ENCODE peak calls at places on chromosome 17, in seven cellular contexts. C is heart left ventricle; S is omental fat pad; N is brain microvascular endothelial cell; M is CD8-positive, alpha-beta T cell; B is astrocyte of the spinal cord; X is CD4-positive, alpha-beta T cell. O is an unnamed sample.

GRCh38 chr17:45265823-45266222 is 3.9 kb upstream of the SPATA32 start:
- DNase-seq in S (no peak), C (no peak), B (peak), N (peak), M (no peak), X (no peak), O (no peak)

GRCh38 chr17:69069289-69069688 is 8.6 kb upstream of the ABCA9 start:
- DNase-seq in X (no peak), C (no peak), M (no peak), N (no peak), B (no peak), S (no peak), O (no peak)

GRCh38 chr17:8954339-8954738 is 11.2 kb downstream of the PIK3R5 start:
- DNase-seq in N (no peak), M (peak), X (peak), B (no peak), S (no peak), C (peak), O (peak)

GRCh38 chr17:80259642-80260535 is 763 bp upstream of the RNF213 start:
- DNase-seq in B (peak), C (peak), N (peak), S (no peak), X (peak), M (peak), O (peak)

GRCh38 chr17:45849536-45849990 is 4.9 kb downstream of the SPPL2C start:
- DNase-seq in B (no peak), X (no peak), S (no peak), N (no peak), C (no peak), M (no peak), O (no peak)

GRCh38 chr17:54353789-54354525 is 531.2 kb downstream of the KIF2B start:
- DNase-seq in X (no peak), N (no peak), B (no peak), M (no peak), S (no peak), C (no peak), O (no peak)

GRCh38 chr17:33291248-33292183 is 1.6 kb downstream of the ASIC2 start:
- DNase-seq in S (no peak), C (no peak), B (peak), M (no peak), N (no peak), X (no peak), O (peak)

GRCh38 chr17:32496348-32497078 is 9.7 kb downstream of the CDK5R1 start:
- DNase-seq in X (no peak), M (no peak), N (peak), B (peak), C (peak), S (no peak), O (no peak)

GRCh38 chr17:7408341-7408740 is 696 bp downstream of the NLGN2 start:
- DNase-seq in C (no peak), B (no peak), X (no peak), S (no peak), N (no peak), M (no peak), O (no peak)

GRCh38 chr17:78780852-78781338 is 1.2 kb downstream of the CYTH1 start:
- DNase-seq in B (no peak), C (no peak), M (no peak), S (no peak), X (no peak), N (no peak), O (no peak)

GRCh38 chr17:18117533-18117932 is 9.0 kb downstream of the MYO15A start:
- DNase-seq in B (no peak), S (no peak), M (no peak), N (no peak), X (no peak), C (no peak), O (no peak)

GRCh38 chr17:52159810-52160578 is 1.5 kb upstream of the CA10 start:
- DNase-seq in C (no peak), X (no peak), S (no peak), N (no peak), B (no peak), M (no peak), O (no peak)

GRCh38 chr17:79761894-79762570 is 15.9 kb upstream of the CBX2 start:
- DNase-seq in S (no peak), B (no peak), X (no peak), M (no peak), N (no peak), C (no peak), O (no peak)

GRCh38 chr17:41792835-41793748 is 6.6 kb upstream of the JUP start:
- DNase-seq in S (no peak), N (peak), M (no peak), B (no peak), C (peak), X (no peak), O (no peak)

GRCh38 chr17:10875984-10876555 is 38.2 kb upstream of the PIRT start:
- DNase-seq in C (peak), M (no peak), B (peak), N (peak), X (no peak), S (peak), O (peak)

GRCh38 chr17:69762359-69762758 is 312.7 kb upstream of the KCNJ16 start:
- DNase-seq in X (no peak), B (no peak), N (no peak), M (no peak), C (no peak), S (no peak), O (no peak)

GRCh38 chr17:31499771-31500554 is 108.5 kb downstream of the RAB11FIP4 start:
- DNase-seq in S (no peak), N (peak), X (no peak), M (no peak), B (peak), C (peak), O (no peak)

GRCh38 chr17:68759343-68760140 is 158.4 kb upstream of the FAM20A start:
- DNase-seq in B (peak), C (peak), S (peak), M (no peak), N (peak), X (no peak), O (peak)

GRCh38 chr17:27540300-27541105 is 84.3 kb downstream of the KSR1 start:
- DNase-seq in N (peak), S (peak), B (peak), M (no peak), C (peak), X (no peak), O (no peak)

GRCh38 chr17:39605492-39606433 is 2.0 kb downstream of the NEUROD2 start:
- DNase-seq in X (no peak), S (no peak), B (peak), C (no peak), M (no peak), N (no peak), O (no peak)

GRCh38 chr17:81315170-81315884 is 20.2 kb upstream of the SLC38A10 start:
- DNase-seq in B (no peak), N (no peak), X (no peak), C (no peak), S (no peak), M (no peak), O (no peak)

GRCh38 chr17:67289174-67289876 is 44.3 kb upstream of the HELZ start:
- DNase-seq in N (peak), B (peak), S (no peak), X (no peak), C (peak), M (no peak), O (no peak)

GRCh38 chr17:43338886-43339516 is 59.8 kb upstream of the ARL4D start:
- DNase-seq in X (peak), N (peak), M (peak), S (peak), C (peak), B (peak), O (no peak)

GRCh38 chr17:29826045-29826692 is 103.9 kb downstream of the SSH2 start:
- DNase-seq in N (no peak), M (no peak), C (no peak), S (no peak), B (no peak), X (no peak), O (no peak)

GRCh38 chr17:68314916-68315535 is 23.7 kb downstream of the ARSG start:
- DNase-seq in B (no peak), M (no peak), N (no peak), S (no peak), C (peak), X (no peak), O (no peak)

GRCh38 chr17:10757658-10758057 is 27.8 kb upstream of the TMEM220 start:
- DNase-seq in X (no peak), N (no peak), S (no peak), B (no peak), C (no peak), M (no peak), O (no peak)

GRCh38 chr17:36182176-36183000 is 6.0 kb upstream of the TBC1D3B start:
- DNase-seq in C (no peak), B (no peak), M (no peak), S (no peak), N (no peak), X (no peak), O (no peak)

GRCh38 chr17:31293586-31293985 is 3.5 kb downstream of the OMG start:
- DNase-seq in C (no peak), N (no peak), S (no peak), M (no peak), X (no peak), B (no peak), O (no peak)

DNA sequence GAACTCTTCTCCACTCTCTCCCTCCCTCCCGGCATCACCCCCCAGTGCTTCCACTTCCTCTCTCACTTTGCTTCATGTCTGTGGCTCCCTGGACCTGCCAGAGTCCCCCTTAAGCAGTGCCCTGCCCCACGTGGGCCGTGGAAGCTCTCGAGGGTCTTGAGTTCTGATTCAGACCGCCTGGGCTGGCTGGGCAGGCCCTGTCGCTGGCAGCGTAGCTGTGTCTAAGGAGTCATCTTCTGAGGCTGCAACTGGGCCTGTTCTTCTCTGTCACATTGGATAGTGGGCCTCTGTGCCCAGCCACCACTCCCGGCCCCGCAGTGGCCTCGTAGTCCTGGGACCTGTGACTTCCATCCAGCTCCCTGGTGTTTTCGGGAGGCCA is 30.7 kb downstream of the MNT start:
- DNase-seq in C (no peak), N (no peak), B (no peak), M (no peak), S (no peak), X (no peak), O (no peak)
- TF ChIP-seq CTCF in C (no peak), N (no peak), B (no peak), M (no peak), S (no peak), X (no peak), O (no peak)

GRCh38 chr17:57737450-57737849 is 7.6 kb downstream of the CCDC182 start:
- DNase-seq in C (no peak), B (no peak), S (no peak), N (no peak), X (no peak), M (no peak), O (no peak)

GRCh38 chr17:57735230-57735629 is 9.9 kb downstream of the CCDC182 start:
- DNase-seq in S (no peak), B (no peak), X (no peak), M (no peak), N (no peak), C (no peak), O (no peak)

GRCh38 chr17:57732062-57732461 is 13.0 kb downstream of the CCDC182 start:
- DNase-seq in N (no peak), S (no peak), B (no peak), M (no peak), C (no peak), X (no peak), O (no peak)

GRCh38 chr17:57733085-57733484 is 12.0 kb downstream of the CCDC182 start:
- DNase-seq in M (no peak), C (no peak), B (no peak), S (no peak), N (no peak), X (no peak), O (no peak)

GRCh38 chr17:57735707-57736106 is 9.4 kb downstream of the CCDC182 start:
- DNase-seq in C (no peak), M (no peak), N (no peak), X (no peak), B (no peak), S (no peak), O (no peak)
- TF ChIP-seq CTCF in C (no peak), M (peak), N (peak), X (no peak), B (peak), S (no peak), O (peak)

DNA sequence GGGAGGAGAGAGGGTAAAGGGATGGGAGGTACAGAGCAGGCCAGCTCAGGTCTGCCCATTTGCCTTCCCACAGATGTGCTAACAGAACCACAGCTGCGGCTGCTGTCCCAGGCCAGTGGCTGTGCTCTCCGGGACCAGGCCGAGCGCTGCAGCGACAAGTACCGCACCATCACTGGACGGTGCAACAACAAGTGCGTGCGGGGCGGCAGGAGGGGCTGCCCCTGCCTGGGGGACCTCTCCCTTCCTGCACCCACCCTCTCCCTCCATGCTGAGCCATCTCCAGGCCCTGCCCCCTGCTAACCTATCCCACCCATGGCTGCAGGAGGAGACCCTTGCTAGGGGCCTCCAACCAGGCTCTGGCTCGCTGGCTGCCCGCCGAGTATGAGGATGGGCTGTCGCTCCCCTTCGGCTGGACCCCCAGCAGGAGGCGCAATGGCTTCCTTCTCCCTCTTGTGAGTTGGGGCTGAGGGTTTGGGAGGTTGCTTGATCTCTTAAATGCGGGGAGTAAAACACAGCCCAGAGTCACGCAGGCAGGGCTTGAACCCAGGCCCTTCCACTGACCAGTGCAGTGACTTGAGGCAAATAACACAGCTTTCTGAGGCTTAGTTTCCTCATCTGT is 1.2 kb downstream of the EPX start:
- DNase-seq in M (no peak), C (no peak), S (no peak), X (no peak), B (no peak), N (no peak), O (no peak)
- TF ChIP-seq CTCF in M (no peak), C (no peak), S (no peak), X (no peak), B (no peak), N (peak), O (no peak)

DNA sequence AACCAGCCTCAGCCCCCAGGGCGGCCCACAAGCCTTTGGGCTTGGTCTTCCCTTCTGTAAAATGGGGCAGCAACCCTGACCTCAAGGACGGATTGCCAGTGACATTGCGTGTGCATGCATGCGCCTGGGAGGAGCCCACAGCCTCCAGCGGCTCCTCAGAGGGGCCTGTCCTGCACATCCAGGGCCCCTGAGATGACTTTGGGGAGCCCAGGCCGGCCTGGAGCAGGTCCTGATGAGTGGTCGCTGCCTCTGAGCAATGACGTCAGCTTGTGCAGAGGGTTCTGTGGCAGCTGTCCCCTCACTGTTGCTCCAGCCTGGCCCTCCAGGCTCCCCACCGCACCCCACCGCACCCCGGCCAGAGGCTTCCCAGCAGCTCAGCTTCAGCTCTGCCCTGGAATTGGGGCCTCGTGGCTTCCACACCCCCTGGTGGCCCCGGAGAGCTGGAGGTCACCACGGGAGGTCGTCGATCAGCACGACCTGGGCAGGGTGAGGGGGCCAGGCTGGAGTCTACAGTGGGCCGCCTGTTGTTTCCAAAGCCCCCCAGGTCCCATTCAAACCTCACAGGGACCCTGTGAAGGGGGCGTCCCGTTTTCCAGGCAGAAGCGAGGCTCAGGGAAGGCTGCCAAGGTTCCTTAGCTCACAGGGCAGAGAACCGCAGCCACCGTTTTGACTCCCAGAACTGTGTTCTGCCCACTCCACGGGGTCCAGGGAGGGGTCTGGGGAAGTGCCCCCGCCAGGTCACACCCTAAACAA is 341.8 kb downstream of the SEC14L1 start:
- DNase-seq in X (no peak), N (no peak), B (no peak), M (no peak), S (no peak), C (no peak), O (no peak)
- TF ChIP-seq CTCF in X (no peak), N (no peak), B (no peak), M (no peak), S (no peak), C (no peak), O (no peak)

DNA sequence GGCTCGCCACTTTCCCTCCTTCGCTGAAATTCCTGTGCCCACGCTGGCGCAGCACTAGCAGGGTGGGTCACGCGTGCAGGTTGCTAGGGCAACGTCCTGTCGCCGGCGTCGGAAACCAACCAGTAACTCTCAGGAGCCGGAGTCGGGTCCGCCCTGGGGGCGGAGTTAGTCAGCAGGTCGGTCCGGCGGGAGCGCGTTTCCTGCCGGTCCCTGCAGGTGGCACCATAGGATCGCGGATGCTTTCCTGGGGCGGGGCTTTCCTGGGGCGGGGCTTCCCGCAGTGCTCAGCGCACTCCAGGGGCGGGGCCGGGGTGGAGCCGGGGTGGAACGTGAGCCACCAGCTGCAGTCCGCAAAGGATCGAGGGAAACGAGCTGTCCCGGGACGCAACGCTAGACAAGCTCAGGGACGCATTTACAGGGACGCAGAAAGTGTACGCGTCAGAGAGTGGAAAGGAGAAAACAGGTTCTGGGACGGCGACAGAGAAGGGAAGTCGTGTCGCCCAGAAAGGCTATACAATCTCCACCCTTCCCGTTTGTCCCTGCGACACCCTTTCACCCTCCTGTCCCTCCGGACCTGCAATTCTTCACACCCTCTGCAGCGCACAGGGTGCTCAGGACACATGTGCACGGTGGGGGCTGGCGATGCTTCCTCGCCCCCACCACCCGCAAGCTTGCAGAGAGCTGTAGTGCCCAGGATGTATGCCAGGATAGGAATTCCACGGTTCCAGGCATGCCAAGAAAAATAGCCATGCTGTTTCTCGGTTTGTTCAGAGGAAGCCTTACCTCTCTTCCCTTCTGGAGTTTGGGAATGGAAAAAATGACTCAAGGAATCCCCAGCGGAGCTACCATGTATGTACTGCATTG is 12.3 kb downstream of the COPZ2 start:
- DNase-seq in X (peak), S (peak), M (peak), N (peak), B (peak), C (peak), O (peak)
- TF ChIP-seq CTCF in X (peak), S (no peak), M (peak), N (peak), B (peak), C (peak), O (peak)

GRCh38 chr17:34727601-34728000 is 148.2 kb downstream of the TMEM132E start:
- DNase-seq in X (no peak), C (no peak), M (no peak), S (no peak), N (no peak), B (no peak), O (no peak)

GRCh38 chr17:34723875-34724274 is 144.5 kb downstream of the TMEM132E start:
- DNase-seq in C (no peak), N (no peak), X (no peak), B (no peak), S (no peak), M (no peak), O (no peak)

GRCh38 chr17:34726536-34727384 is 147.4 kb downstream of the TMEM132E start:
- DNase-seq in B (no peak), S (no peak), C (no peak), M (no peak), N (no peak), X (no peak), O (no peak)

GRCh38 chr17:34725740-34726139 is 146.4 kb downstream of the TMEM132E start:
- DNase-seq in N (no peak), X (no peak), B (no peak), M (no peak), C (no peak), S (no peak), O (no peak)

GRCh38 chr17:34725008-34725407 is 145.6 kb downstream of the TMEM132E start:
- DNase-seq in M (no peak), X (no peak), C (no peak), B (no peak), S (no peak), N (no peak), O (no peak)
- TF ChIP-seq CTCF in M (no peak), X (no peak), C (no peak), B (no peak), S (no peak), N (no peak), O (no peak)

GRCh38 chr17:74737299-74738050 is 419 bp downstream of the RAB37 start:
- DNase-seq in M (no peak), C (peak), B (no peak), X (peak), S (no peak), N (no peak), O (peak)
- TF ChIP-seq CTCF in M (peak), C (no peak), B (peak), X (no peak), S (no peak), N (peak), O (peak)

DNA sequence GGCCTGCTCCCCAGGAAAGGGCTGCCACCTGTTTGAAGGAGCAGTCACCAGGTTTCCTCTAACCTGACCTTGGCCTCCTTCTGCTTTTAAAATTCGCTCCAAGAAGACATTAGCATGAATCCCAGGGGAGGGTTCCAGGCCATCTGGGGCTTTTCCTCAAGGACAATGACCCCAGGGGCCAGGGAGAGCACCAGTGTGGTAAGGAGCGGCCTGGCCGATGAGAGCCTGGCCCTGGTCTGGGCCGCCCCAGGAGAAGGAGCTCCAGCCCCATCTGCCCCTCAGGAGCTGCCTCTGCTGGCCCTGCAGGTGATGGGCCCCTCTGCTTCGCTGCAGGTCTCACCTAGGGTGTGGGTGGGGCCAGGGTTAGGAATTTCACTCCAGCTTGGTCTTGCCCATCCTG is 209.2 kb upstream of the TNRC6C start:
- DNase-seq in M (no peak), N (no peak), S (no peak), C (no peak), B (no peak), X (no peak), O (no peak)
- TF ChIP-seq CTCF in M (no peak), N (no peak), S (no peak), C (no peak), B (no peak), X (no peak), O (no peak)

O was measured in GM13976.